ENCODE peak calls at places on chromosomes 1 and 21, in four cellular contexts. I is HCT116; E is stimulated activated naive CD8-positive, alpha-beta T cell treated with anti-CD3 and anti-CD28 coated beads, Interleukin-15, Interleukin-2, amounts not matched to agents 100 U/mL and 50 U/mL, for 24 hours; T is choroid plexus epithelial cell. O is an unnamed sample.

GRCh38 chr1:111595807-111596206 is 23.8 kb upstream of the RAP1A start:
- DNase-seq in I (no peak), E (no peak), T (no peak), O (no peak)

GRCh38 chr1:213416461-213417224 is 365.6 kb downstream of the RPS6KC1 start:
- DNase-seq in I (no peak), E (no peak), T (no peak), O (no peak)

GRCh38 chr1:57576750-57577149 is 152.9 kb upstream of the DAB1 start:
- DNase-seq in I (no peak), E (no peak), T (no peak), O (no peak)

GRCh38 chr1:21629971-21630370 is 39.2 kb downstream of the RAP1GAP start:
- DNase-seq in I (no peak), E (no peak), T (no peak), O (no peak)

GRCh38 chr1:201745023-201745422 is 83.9 kb upstream of the IPO9 start:
- DNase-seq in I (no peak), E (no peak), T (peak), O (no peak)

GRCh38 chr1:203408485-203409229 is 57.7 kb upstream of the FMOD start:
- DNase-seq in I (no peak), E (no peak), T (peak), O (peak)

GRCh38 chr1:78543941-78544630 is 53.3 kb downstream of the PTGFR start:
- DNase-seq in I (no peak), E (no peak), T (peak), O (no peak)

GRCh38 chr21:42314616-42315295 is 453 bp downstream of the TFF3 start:
- DNase-seq in I (no peak), E (no peak), T (no peak), O (no peak)

GRCh38 chr1:171292799-171293198 is 21.2 kb upstream of the FMO4 start:
- DNase-seq in I (no peak), E (no peak), T (no peak), O (no peak)

GRCh38 chr1:6317101-6317760 is 56.3 kb upstream of the GPR153 start:
- DNase-seq in I (no peak), E (no peak), T (peak), O (no peak)

GRCh38 chr1:15153842-15154479 is 414 bp downstream of the TMEM51 start:
- DNase-seq in I (no peak), E (peak), T (peak), O (peak)

GRCh38 chr1:233651563-233652233 is 37.8 kb downstream of the KCNK1 start:
- DNase-seq in I (no peak), E (no peak), T (no peak), O (no peak)

GRCh38 chr1:158095737-158096335 is 84.9 kb upstream of the CD1D start:
- DNase-seq in I (no peak), E (peak), T (peak), O (no peak)

GRCh38 chr1:197924516-197925123 is 7.4 kb downstream of the LHX9 start:
- DNase-seq in I (peak), E (no peak), T (peak), O (no peak)

GRCh38 chr21:28393279-28393678 is 599.4 kb downstream of the LTN1 start:
- DNase-seq in I (no peak), E (no peak), T (no peak), O (no peak)

GRCh38 chr1:152185544-152186391 is 26.7 kb upstream of the RPTN start:
- DNase-seq in I (peak), E (peak), T (peak), O (no peak)

GRCh38 chr1:178774263-178774662 is 49.2 kb downstream of the RALGPS2 start:
- DNase-seq in I (no peak), E (no peak), T (peak), O (no peak)

GRCh38 chr1:12172959-12173358 is 6.2 kb downstream of the TNFRSF1B start:
- DNase-seq in I (no peak), E (no peak), T (no peak), O (no peak)

GRCh38 chr21:37204580-37204979 is 62.6 kb downstream of the VPS26C start:
- DNase-seq in I (no peak), E (no peak), T (peak), O (no peak)

GRCh38 chr1:1431845-1432565 is 3.5 kb upstream of the VWA1 start:
- DNase-seq in I (no peak), E (no peak), T (peak), O (peak)

GRCh38 chr21:34932233-34932632 is 116.9 kb downstream of the RUNX1 start:
- DNase-seq in I (no peak), E (no peak), T (no peak), O (no peak)